ENCODE peak calls at places on chromosomes 3 and 15, in four cellular contexts. One of them, this sample, is unnamed.

GRCh38 chr3:160564949-160565441 is 376 bp downstream of the KPNA4 start:
- DNase-seq in K562: peak; percentile 71
- DNase-seq in HepG2: peak; percentile 28
- DNase-seq in HCT116: peak; percentile 22
- DNase-seq in this sample: no peak

GRCh38 chr3:68878322-68878721 is 54.0 kb downstream of the TAFA4 start:
- DNase-seq in K562: peak; percentile 6
- DNase-seq in HepG2: peak; percentile 16
- DNase-seq in HCT116: no peak
- DNase-seq in this sample: no peak

GRCh38 chr15:22979699-22980188 is 424 bp downstream of the CYFIP1 start:
- DNase-seq in K562: peak; percentile 31
- DNase-seq in HepG2: no peak
- DNase-seq in HCT116: no peak
- DNase-seq in this sample: no peak

GRCh38 chr15:89672221-89673161 is 6.7 kb downstream of the PLIN1 start:
- DNase-seq in K562: no peak
- DNase-seq in HepG2: no peak
- DNase-seq in HCT116: no peak
- DNase-seq in this sample: no peak

GRCh38 chr3:119944091-119944490 is 150.2 kb downstream of the GSK3B start:
- DNase-seq in K562: no peak
- DNase-seq in HepG2: no peak
- DNase-seq in HCT116: no peak
- DNase-seq in this sample: no peak

GRCh38 chr3:152857082-152857481 is 22.2 kb downstream of the P2RY1 start:
- DNase-seq in K562: peak; percentile 62
- DNase-seq in HepG2: no peak
- DNase-seq in HCT116: no peak
- DNase-seq in this sample: no peak

GRCh38 chr3:197460002-197460401 is 95.8 kb downstream of the BDH1 start:
- DNase-seq in K562: no peak
- DNase-seq in HepG2: no peak
- DNase-seq in HCT116: no peak
- DNase-seq in this sample: no peak

GRCh38 chr15:38846351-38846750 is 281.7 kb upstream of the RASGRP1 start:
- DNase-seq in K562: no peak
- DNase-seq in HepG2: no peak
- DNase-seq in HCT116: no peak
- DNase-seq in this sample: no peak

GRCh38 chr3:122920986-122921385 is 106.6 kb downstream of the SEMA5B start:
- DNase-seq in K562: no peak
- DNase-seq in HepG2: no peak
- DNase-seq in HCT116: no peak
- DNase-seq in this sample: no peak

GRCh38 chr3:46378426-46378942 is 7.7 kb downstream of the CCR5 start:
- DNase-seq in K562: peak; percentile 80
- DNase-seq in HepG2: peak; percentile 27
- DNase-seq in HCT116: peak; percentile 48
- DNase-seq in this sample: no peak

GRCh38 chr3:188772886-188773285 is 398.9 kb upstream of the TPRG1 start:
- DNase-seq in K562: no peak
- DNase-seq in HepG2: peak; percentile 68
- DNase-seq in HCT116: no peak
- DNase-seq in this sample: peak; percentile 15

GRCh38 chr3:29639621-29640290 is 358.9 kb downstream of the RBMS3 start:
- DNase-seq in K562: no peak
- DNase-seq in HepG2: no peak
- DNase-seq in HCT116: no peak
- DNase-seq in this sample: no peak

GRCh38 chr3:10226293-10226692 is 22.0 kb upstream of the TATDN2 start:
- DNase-seq in K562: no peak
- DNase-seq in HepG2: no peak
- DNase-seq in HCT116: no peak
- DNase-seq in this sample: no peak

GRCh38 chr3:98482717-98483482 is 14.6 kb upstream of the OR5K2 start:
- DNase-seq in K562: peak; percentile 10
- DNase-seq in HepG2: no peak
- DNase-seq in HCT116: peak; percentile 67
- DNase-seq in this sample: no peak

GRCh38 chr15:97783240-97783639 is 177.3 kb upstream of the ARRDC4 start:
- DNase-seq in K562: no peak
- DNase-seq in HepG2: no peak
- DNase-seq in HCT116: no peak
- DNase-seq in this sample: no peak

GRCh38 chr3:42270561-42270960 is 4.6 kb upstream of the CCK start:
- DNase-seq in K562: no peak
- DNase-seq in HepG2: no peak
- DNase-seq in HCT116: no peak
- DNase-seq in this sample: no peak

GRCh38 chr15:28094732-28095521 is 4.2 kb downstream of the OCA2 start:
- DNase-seq in K562: no peak
- DNase-seq in HepG2: no peak
- DNase-seq in HCT116: no peak
- DNase-seq in this sample: no peak

GRCh38 chr3:71191031-71191482 is 392.5 kb downstream of the FOXP1 start:
- DNase-seq in K562: no peak
- DNase-seq in HepG2: peak; percentile 43
- DNase-seq in HCT116: no peak
- DNase-seq in this sample: no peak

GRCh38 chr15:50247819-50248650 is 17.5 kb downstream of the HDC start:
- DNase-seq in K562: peak; percentile 23
- DNase-seq in HepG2: no peak
- DNase-seq in HCT116: no peak
- DNase-seq in this sample: no peak

GRCh38 chr3:143736651-143737050 is 111.6 kb downstream of the SLC9A9 start:
- DNase-seq in K562: no peak
- DNase-seq in HepG2: no peak
- DNase-seq in HCT116: no peak
- DNase-seq in this sample: no peak
- TF ChIP-seq TCF7L2 in K562: no peak
- TF ChIP-seq TCF7L2 in HepG2: no peak
- TF ChIP-seq TCF7L2 in HCT116: no peak
- TF ChIP-seq TCF7L2 in this sample: no peak

GRCh38 chr15:33215941-33216872 is 21.7 kb upstream of the FMN1 start:
- DNase-seq in K562: peak; percentile 15
- DNase-seq in HepG2: no peak
- DNase-seq in HCT116: no peak
- DNase-seq in this sample: no peak
- TF ChIP-seq SIN3A in K562: no peak
- TF ChIP-seq SIN3A in HepG2: no peak
- TF ChIP-seq SIN3A in HCT116: no peak
- TF ChIP-seq SIN3A in this sample: no peak

GRCh38 chr3:156825795-156826143 is 384 bp upstream of the LEKR1 start:
- DNase-seq in K562: no peak
- DNase-seq in HepG2: no peak
- DNase-seq in HCT116: no peak
- DNase-seq in this sample: no peak

GRCh38 chr3:156820687-156821070 is 5.5 kb upstream of the LEKR1 start:
- DNase-seq in K562: no peak
- DNase-seq in HepG2: no peak
- DNase-seq in HCT116: no peak
- DNase-seq in this sample: no peak

GRCh38 chr3:156831006-156831405 is 4.9 kb downstream of the LEKR1 start:
- DNase-seq in K562: no peak
- DNase-seq in HepG2: no peak
- DNase-seq in HCT116: no peak
- DNase-seq in this sample: no peak

GRCh38 chr3:156826896-156827882 is 1.0 kb downstream of the LEKR1 start:
- DNase-seq in K562: no peak
- DNase-seq in HepG2: no peak
- DNase-seq in HCT116: no peak
- DNase-seq in this sample: no peak

DNA sequence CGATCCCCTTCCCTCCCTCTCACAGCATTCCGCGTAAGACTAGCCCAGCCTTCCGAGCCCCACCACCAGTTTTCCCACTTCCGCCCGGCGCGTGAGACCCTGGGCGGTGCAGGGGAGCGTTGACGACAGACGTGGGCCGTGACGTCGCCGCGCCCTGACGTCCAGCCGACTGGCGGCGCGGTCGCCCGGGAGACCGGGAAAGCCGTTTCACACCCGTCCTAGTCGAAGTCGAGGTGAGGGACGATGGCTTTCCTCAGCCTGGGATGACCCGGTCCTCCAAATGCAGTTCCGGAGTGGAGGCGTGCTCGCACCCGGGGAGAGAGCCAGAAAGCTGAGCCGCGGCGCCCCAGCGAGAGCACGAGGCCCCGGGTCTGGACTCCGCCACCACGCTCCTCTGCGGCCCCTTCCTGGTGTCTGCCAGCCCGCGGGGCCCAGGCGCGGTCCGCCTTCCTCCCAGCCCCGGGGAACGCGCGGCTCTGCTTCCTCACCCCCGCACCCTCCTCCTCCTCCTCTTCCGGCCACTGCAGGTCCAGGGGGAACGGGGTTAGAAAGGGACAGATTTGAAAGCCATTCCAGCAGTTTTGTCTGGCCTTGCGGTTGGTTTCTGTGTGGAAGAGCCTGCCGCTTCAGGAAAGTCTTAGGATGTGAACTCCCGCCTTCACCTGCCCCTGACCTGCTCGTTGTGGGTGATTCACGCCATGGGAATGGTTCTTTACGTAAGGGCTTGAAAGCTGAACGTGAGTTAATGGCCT is at the start of gene LEKR1:
- DNase-seq in K562: peak; percentile 91
- DNase-seq in HepG2: peak; percentile 40
- DNase-seq in HCT116: peak; percentile 93
- DNase-seq in this sample: no peak
- TF ChIP-seq TCF7L2 in K562: no peak
- TF ChIP-seq TCF7L2 in HepG2: no peak
- TF ChIP-seq TCF7L2 in HCT116: peak; percentile 12
- TF ChIP-seq TCF7L2 in this sample: no peak

DNA sequence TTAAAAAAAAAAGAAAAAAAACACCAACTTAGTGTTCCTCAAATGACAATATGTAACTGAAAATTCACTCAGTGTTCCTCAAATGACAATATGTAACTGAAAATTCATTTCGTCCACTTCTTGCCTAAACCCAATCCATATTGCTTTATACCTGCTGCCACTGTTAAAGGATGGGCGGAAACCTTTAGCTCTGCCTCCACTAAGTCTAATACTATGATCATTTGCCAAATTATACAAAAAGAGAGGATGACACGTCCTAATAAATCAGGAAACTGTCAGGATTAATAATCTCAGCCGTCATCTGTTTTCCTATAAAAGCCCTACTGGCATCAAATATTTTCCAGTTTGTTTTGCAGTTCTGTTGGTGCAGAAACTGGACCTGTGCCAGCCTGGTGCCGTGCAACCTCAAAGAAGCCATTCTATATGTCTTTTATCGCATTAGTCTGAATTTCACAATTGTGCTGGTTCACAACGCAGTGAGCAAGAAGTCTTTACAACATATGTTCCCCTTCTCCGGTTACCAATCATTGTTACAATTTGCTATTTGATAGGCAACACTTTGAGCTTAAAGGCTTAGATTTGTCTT is 160.4 kb upstream of the KCNH8 start:
- DNase-seq in K562: no peak
- DNase-seq in HepG2: no peak
- DNase-seq in HCT116: no peak
- DNase-seq in this sample: no peak
- TF ChIP-seq SIN3A in K562: no peak
- TF ChIP-seq SIN3A in HepG2: no peak
- TF ChIP-seq SIN3A in HCT116: no peak
- TF ChIP-seq SIN3A in this sample: no peak

GRCh38 chr3:14141144-14141543 is 16.3 kb downstream of the TMEM43 start:
- DNase-seq in K562: no peak
- DNase-seq in HepG2: no peak
- DNase-seq in HCT116: no peak
- DNase-seq in this sample: no peak
- TF ChIP-seq TCF7L2 in K562: no peak
- TF ChIP-seq TCF7L2 in HepG2: no peak
- TF ChIP-seq TCF7L2 in HCT116: no peak
- TF ChIP-seq TCF7L2 in this sample: no peak

DNA sequence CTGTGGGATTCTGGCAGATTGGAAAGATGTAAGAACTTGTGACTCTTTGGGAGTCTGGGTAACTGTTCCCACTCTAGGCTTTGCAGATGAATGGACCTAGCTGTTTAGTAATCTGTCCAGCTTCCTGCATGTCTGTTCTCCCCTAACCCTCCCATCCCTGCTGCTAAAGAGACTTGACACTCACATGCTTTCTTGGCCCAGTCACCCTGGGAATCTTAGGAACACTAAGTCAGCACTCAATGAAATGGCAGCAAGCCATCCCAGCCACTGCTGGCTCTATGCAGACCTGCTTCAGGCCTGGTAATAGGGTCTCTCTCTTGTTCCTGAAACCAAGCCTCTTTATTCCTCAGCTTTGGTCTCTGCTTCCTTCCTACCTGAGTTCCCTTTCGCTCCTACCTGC is 63.7 kb upstream of the THSD4 start:
- DNase-seq in K562: no peak
- DNase-seq in HepG2: no peak
- DNase-seq in HCT116: no peak
- DNase-seq in this sample: no peak
- TF ChIP-seq SIN3A in K562: no peak
- TF ChIP-seq SIN3A in HepG2: no peak
- TF ChIP-seq SIN3A in HCT116: no peak
- TF ChIP-seq SIN3A in this sample: no peak

DNA sequence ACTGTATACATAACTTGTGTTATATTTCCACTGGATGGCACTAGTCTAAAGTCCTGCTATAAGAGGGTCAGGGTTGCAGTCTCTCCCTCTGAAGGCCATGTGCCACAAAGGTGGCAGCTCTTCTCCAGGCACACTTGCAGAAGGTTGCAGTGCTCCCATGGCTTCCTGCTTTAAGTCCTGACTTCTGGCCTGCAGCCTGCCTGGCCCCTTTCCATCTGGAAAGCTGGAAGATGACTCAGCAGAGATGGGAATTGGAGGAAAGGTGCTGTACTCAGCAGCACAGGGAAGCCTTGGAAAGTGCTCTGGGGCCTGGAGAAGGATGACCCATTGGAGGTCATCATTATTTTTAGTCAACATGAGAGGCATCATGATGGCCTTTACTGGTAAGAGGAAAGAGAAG is 40.9 kb upstream of the MRPL3 start:
- DNase-seq in K562: no peak
- DNase-seq in HepG2: no peak
- DNase-seq in HCT116: peak; percentile 49
- DNase-seq in this sample: peak; percentile 36
- TF ChIP-seq TCF7L2 in K562: no peak
- TF ChIP-seq TCF7L2 in HepG2: no peak
- TF ChIP-seq TCF7L2 in HCT116: no peak
- TF ChIP-seq TCF7L2 in this sample: no peak

GRCh38 chr3:133540896-133541674 is 32.4 kb upstream of the CDV3 start:
- DNase-seq in K562: no peak
- DNase-seq in HepG2: peak; percentile 73
- DNase-seq in HCT116: peak; percentile 56
- DNase-seq in this sample: no peak
- TF ChIP-seq SIN3A in K562: no peak
- TF ChIP-seq SIN3A in HepG2: no peak
- TF ChIP-seq SIN3A in HCT116: no peak
- TF ChIP-seq SIN3A in this sample: no peak

This sample was measured in Panc1.